ENCODE peak calls at places on chromosomes 12 and 14, in six cellular contexts. C is right cardiac atrium, R is HS-5, Q is T-cell, P is C1 segment of cervical spinal cord, I is NCI-H1694. J is an unnamed sample.

GRCh38 chr14:69850736-69851112 is 28.5 kb upstream of the SMOC1 start:
- DNase-seq in C (no peak), R (no peak), Q (no peak), P (no peak), I (no peak), J (no peak)

GRCh38 chr14:37778135-37778943 is 182.9 kb downstream of the TTC6 start:
- DNase-seq in C (no peak), R (no peak), Q (no peak), P (no peak), I (no peak), J (no peak)

GRCh38 chr14:23640524-23641141 is 4.5 kb downstream of the DHRS2 start:
- DNase-seq in C (peak), R (no peak), Q (no peak), P (no peak), I (peak), J (no peak)

GRCh38 chr12:50105913-50106450 is 2.2 kb downstream of the GPD1 start:
- DNase-seq in C (no peak), R (no peak), Q (no peak), P (no peak), I (no peak), J (no peak)

GRCh38 chr12:80413462-80413861 is 30.6 kb upstream of the PTPRQ start:
- DNase-seq in C (no peak), R (no peak), Q (no peak), P (no peak), I (no peak), J (no peak)

GRCh38 chr14:51458563-51458955 is 193.2 kb upstream of the FRMD6 start:
- DNase-seq in C (no peak), R (peak), Q (no peak), P (no peak), I (no peak), J (no peak)

GRCh38 chr12:106141003-106141402 is 2.2 kb upstream of the NUAK1 start:
- DNase-seq in C (no peak), R (no peak), Q (no peak), P (no peak), I (no peak), J (no peak)

GRCh38 chr14:104389326-104390220 is 190.0 kb upstream of the C14orf180 start:
- DNase-seq in C (peak), R (no peak), Q (peak), P (no peak), I (no peak), J (no peak)

GRCh38 chr14:102202944-102203343 is 63.2 kb downstream of the WDR20 start:
- DNase-seq in C (no peak), R (no peak), Q (no peak), P (no peak), I (no peak), J (no peak)

GRCh38 chr14:47167407-47167806 is 508.0 kb downstream of the MDGA2 start:
- DNase-seq in C (no peak), R (no peak), Q (no peak), P (no peak), I (no peak), J (no peak)

GRCh38 chr12:57123813-57124212 is 4.5 kb upstream of the LRP1 start:
- DNase-seq in C (no peak), R (no peak), Q (no peak), P (no peak), I (no peak), J (no peak)

GRCh38 chr14:24135834-24136683 is at the start of gene PSME1:
- DNase-seq in C (peak), R (no peak), Q (peak), P (peak), I (peak), J (no peak)

GRCh38 chr12:120236124-120236398 is 29.5 kb downstream of the PXN start:
- DNase-seq in C (no peak), R (no peak), Q (no peak), P (no peak), I (no peak), J (no peak)

GRCh38 chr14:68774771-68775613 is 17.9 kb downstream of the ZFP36L1 start:
- DNase-seq in C (no peak), R (no peak), Q (no peak), P (no peak), I (no peak), J (no peak)

GRCh38 chr12:107515446-107515958 is 170.1 kb upstream of the PWP1 start:
- DNase-seq in C (peak), R (peak), Q (no peak), P (peak), I (no peak), J (peak)

GRCh38 chr14:90781344-90781761 is 34.9 kb downstream of the TTC7B start:
- DNase-seq in C (no peak), R (peak), Q (no peak), P (no peak), I (no peak), J (peak)

GRCh38 chr14:77026166-77026929 is 2.2 kb downstream of the IRF2BPL start:
- DNase-seq in C (peak), R (no peak), Q (no peak), P (no peak), I (no peak), J (no peak)

GRCh38 chr12:45655186-45655585 is 74.3 kb upstream of the ARID2 start:
- DNase-seq in C (peak), R (no peak), Q (peak), P (no peak), I (peak), J (no peak)

GRCh38 chr12:76720068-76720467 is 43.8 kb upstream of the ZDHHC17 start:
- DNase-seq in C (no peak), R (peak), Q (no peak), P (no peak), I (no peak), J (peak)

GRCh38 chr12:117936722-117937484 is 31.9 kb downstream of the KSR2 start:
- DNase-seq in C (no peak), R (no peak), Q (no peak), P (no peak), I (no peak), J (no peak)

GRCh38 chr14:56117765-56118610 is at the start of gene PELI2:
- DNase-seq in C (peak), R (no peak), Q (peak), P (peak), I (no peak), J (no peak)

GRCh38 chr14:64673748-64674147 is 30.5 kb upstream of the PLEKHG3 start:
- DNase-seq in C (no peak), R (no peak), Q (peak), P (no peak), I (no peak), J (no peak)

GRCh38 chr12:28963554-28963953 is 185.5 kb upstream of the FAR2 start:
- DNase-seq in C (no peak), R (no peak), Q (no peak), P (no peak), I (no peak), J (no peak)

GRCh38 chr12:67676624-67677023 is 28.1 kb downstream of the DYRK2 start:
- DNase-seq in C (no peak), R (peak), Q (no peak), P (no peak), I (no peak), J (no peak)

J was measured in kidney epithelial cell.